ENCODE peak calls at places on chromosome 2, in six cellular contexts. C is spleen, M is DND-41, D is fibroblast of lung, B is right lobe of liver, Z is bronchial epithelial cell. I is an unnamed sample.
A peak's percentile ranks its signal among the peaks of the same experiment; 100 is the strongest.

GRCh38 chr2:14745288-14746076 is 113.0 kb downstream of the LRATD1 start:
- DNase-seq in B (no peak), D (peak; percentile 73), C (no peak), M (no peak), Z (no peak), I (no peak)

GRCh38 chr2:119756837-119757236 is 2.9 kb upstream of the PTPN4 start:
- DNase-seq in C (no peak), M (no peak), B (peak; percentile 91), Z (peak; percentile 89), D (peak; percentile 94), I (peak; percentile 89)

GRCh38 chr2:199810422-199811250 is 40.4 kb downstream of the FTCDNL1 start:
- DNase-seq in D (no peak), C (no peak), M (no peak), B (no peak), Z (no peak), I (no peak)

GRCh38 chr2:72583376-72583775 is 242.5 kb downstream of the EXOC6B start:
- DNase-seq in D (peak; percentile 4), C (no peak), Z (no peak), M (no peak), B (no peak), I (peak; percentile 83)

GRCh38 chr2:205858781-205859478 is 176.6 kb downstream of the NRP2 start:
- DNase-seq in B (no peak), D (peak; percentile 72), C (no peak), Z (no peak), M (no peak), I (peak; percentile 40)

GRCh38 chr2:179348921-179349320 is 84.3 kb upstream of the SESTD1 start:
- DNase-seq in B (no peak), C (no peak), M (no peak), D (no peak), Z (no peak), I (no peak)

GRCh38 chr2:58641001-58641400 is 399.9 kb upstream of the FANCL start:
- DNase-seq in M (no peak), C (no peak), B (no peak), Z (no peak), D (no peak), I (no peak)

GRCh38 chr2:10035633-10036032 is 7.7 kb upstream of the KLF11 start:
- DNase-seq in D (no peak), Z (no peak), C (no peak), B (no peak), M (no peak), I (no peak)

GRCh38 chr2:136117909-136118818 is at the start of gene CXCR4:
- DNase-seq in Z (no peak), B (peak; percentile 78), M (peak; percentile 91), D (peak; percentile 23), C (peak; percentile 98), I (peak; percentile 26)

GRCh38 chr2:13821255-13821880 is 811.1 kb upstream of the LRATD1 start:
- DNase-seq in M (no peak), Z (peak; percentile 86), D (peak; percentile 97), B (no peak), C (no peak), I (peak; percentile 96)

GRCh38 chr2:138432971-138433370 is 68.6 kb upstream of the SPOPL start:
- DNase-seq in Z (peak; percentile 80), D (peak; percentile 51), C (no peak), M (no peak), B (no peak), I (peak; percentile 76)

GRCh38 chr2:41068740-41069139 is 616.9 kb upstream of the SLC8A1 start:
- DNase-seq in M (no peak), Z (peak; percentile 68), C (no peak), D (no peak), B (no peak), I (no peak)

GRCh38 chr2:77519164-77519887 is 2.9 kb downstream of the LRRTM4 start:
- DNase-seq in C (no peak), Z (no peak), M (no peak), D (no peak), B (no peak), I (no peak)

GRCh38 chr2:198700330-198700729 is 757.4 kb downstream of the SATB2 start:
- DNase-seq in C (no peak), D (no peak), M (no peak), Z (no peak), B (no peak), I (no peak)

GRCh38 chr2:98086491-98087446 is at the start of gene VWA3B:
- DNase-seq in M (no peak), C (peak; percentile 93), Z (peak; percentile 54), B (peak; percentile 68), D (peak; percentile 25), I (peak; percentile 54)

GRCh38 chr2:217091531-217091930 is 231.7 kb upstream of the TNP1 start:
- DNase-seq in Z (no peak), B (no peak), C (no peak), D (no peak), M (no peak), I (no peak)

GRCh38 chr2:68030529-68030928 is 32.3 kb downstream of the C1D start:
- DNase-seq in D (no peak), M (no peak), B (no peak), C (no peak), Z (no peak), I (no peak)

GRCh38 chr2:240024766-240025165 is 376 bp downstream of the NDUFA10 start:
- DNase-seq in M (peak; percentile 24), D (no peak), Z (no peak), B (no peak), C (no peak), I (peak; percentile 3)

GRCh38 chr2:84830095-84830494 is 50.8 kb downstream of the TRABD2A start:
- DNase-seq in B (no peak), D (peak; percentile 36), M (no peak), C (peak; percentile 83), Z (peak; percentile 28), I (no peak)
- H3K4me3 ChIP-seq in B (no peak overlapping the region), D (no peak overlapping the region), M (no peak overlapping the region), C (no peak overlapping the region), Z (no peak overlapping the region), I (no peak overlapping the region)

DNA sequence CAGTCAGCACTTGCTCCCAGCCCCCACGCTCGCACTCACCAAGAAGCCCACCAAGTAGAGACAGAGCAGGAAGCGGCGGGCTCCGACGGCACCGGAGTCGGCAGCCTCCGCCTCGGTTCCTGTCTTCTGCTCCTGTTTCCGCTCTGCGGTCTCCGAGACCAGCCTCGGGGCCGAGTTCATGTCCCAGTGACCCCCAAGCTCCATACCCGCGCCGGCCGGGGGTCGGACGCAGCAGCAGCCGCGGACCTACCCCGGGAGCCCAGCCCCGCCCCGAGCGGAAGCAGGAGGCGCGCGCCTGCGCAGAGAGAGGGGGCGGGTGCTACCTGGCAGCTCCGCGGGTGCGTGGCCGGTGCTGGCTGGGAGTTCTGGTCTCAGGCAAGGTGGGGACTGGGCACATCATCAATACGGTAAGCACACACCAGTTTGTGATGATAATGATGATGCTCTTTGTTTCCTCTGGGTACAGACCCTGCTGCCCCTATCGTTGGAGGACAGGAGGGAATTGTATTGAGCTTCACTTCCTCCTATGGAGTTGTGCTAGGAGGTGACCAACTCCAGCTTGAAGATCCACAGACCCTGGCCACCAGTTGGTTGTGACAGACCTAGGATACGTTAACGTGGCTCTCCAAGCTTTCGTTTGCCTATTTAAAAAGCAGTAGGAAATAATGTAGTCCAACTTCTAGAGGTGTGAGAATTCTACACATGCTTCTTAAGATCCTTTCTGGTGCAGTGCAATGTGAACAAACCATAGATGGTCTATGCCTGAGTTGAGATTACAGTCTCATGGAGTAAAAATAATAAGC is 25.0 kb upstream of the TMEM182 start:
- DNase-seq in B (peak; percentile 91), C (peak; percentile 97), M (peak; percentile 82), D (peak; percentile 63), Z (peak; percentile 45), I (peak; percentile 57)
- TF ChIP-seq CTCF in B (no peak), C (no peak), M (peak; percentile 39), D (peak; percentile 29), Z (no peak), I (peak; percentile 29)

DNA sequence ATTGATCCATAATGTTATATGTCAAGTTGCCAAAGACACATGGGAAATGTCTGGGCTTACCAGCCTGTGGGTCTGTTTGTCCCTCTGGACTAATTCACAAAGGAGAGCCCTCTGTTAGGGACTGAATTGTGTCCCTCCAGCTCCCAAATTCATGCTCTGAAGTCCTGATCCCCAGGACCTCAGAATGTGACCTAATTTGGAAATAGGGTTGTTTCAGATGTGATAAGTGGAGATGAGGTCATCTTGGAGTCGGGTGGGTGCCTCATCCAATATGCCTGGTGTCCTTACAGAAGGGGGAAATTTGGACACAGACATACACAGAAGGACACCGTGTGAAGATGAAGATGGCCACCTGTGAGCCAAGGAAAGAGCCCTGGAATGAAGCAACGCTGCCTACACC is 41.4 kb upstream of the ROCK2 start:
- DNase-seq in Z (no peak), M (no peak), C (no peak), D (no peak), B (no peak), I (no peak)
- H3K4me3 ChIP-seq in Z (no peak overlapping the region), M (no peak overlapping the region), C (no peak overlapping the region), D (no peak overlapping the region), B (no peak overlapping the region), I (no peak overlapping the region)

DNA sequence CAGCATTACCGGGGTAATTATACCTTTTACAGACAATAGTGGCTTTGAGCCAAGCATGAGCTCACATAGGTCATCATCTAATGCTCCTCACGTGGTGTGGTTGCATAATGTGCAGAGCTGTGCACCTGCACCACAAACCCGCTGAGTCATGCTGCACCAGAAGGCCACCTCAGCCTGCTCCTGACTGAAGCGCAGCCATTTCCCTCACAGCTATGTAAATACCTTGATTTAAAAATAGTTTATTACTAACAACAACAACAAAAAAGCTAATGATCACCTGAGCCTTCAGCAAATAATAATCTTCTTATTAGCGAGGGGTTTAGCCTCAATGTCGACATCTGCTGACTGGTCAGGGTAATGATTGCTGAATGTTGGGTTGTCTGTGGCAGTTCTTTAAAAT is 238.8 kb downstream of the MBD5 start:
- DNase-seq in C (no peak), Z (peak; percentile 72), D (peak; percentile 44), M (peak; percentile 45), B (no peak), I (peak; percentile 69)
- TF ChIP-seq CTCF in C (no peak), Z (no peak), D (no peak), M (no peak), B (no peak), I (no peak)

GRCh38 chr2:75047907-75048625 is 89.6 kb downstream of the POLE4 start:
- DNase-seq in D (peak; percentile 76), M (no peak), Z (peak; percentile 41), C (no peak), B (no peak), I (peak; percentile 65)
- H3K4me3 ChIP-seq in D (no peak overlapping the region), M (no peak overlapping the region), Z (no peak overlapping the region), C (no peak overlapping the region), B (no peak overlapping the region), I (no peak overlapping the region)

DNA sequence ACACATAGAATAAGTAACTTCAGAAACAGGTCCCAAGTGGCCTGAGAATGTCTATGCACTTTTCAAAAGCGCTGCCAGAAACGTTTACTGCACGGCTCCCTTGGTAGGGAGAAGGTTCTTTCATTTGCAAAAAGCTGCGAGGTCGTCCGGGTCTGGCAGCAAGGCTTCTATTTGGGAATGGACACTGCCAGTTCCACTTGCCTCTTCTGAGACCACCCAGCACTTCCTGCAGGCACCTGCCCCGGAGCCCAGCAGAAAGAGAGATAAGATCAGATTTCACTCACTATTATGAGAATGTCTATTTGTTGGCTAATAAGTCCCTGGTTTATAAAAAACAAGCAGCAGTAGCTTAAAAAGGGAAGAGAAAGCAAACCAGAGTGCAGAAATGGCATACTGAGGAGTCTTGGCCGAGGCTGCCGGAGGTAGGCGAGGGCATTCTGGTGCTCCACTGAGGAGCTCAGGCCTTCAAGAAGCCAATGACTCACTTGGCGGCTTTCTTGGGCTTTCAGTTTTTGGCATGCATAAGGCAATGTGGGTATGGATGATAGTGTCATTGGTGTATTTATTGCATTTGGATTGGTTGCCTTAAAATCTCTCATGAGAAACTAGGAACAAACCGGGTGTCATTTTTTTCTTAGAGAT is 119.4 kb upstream of the ARL5A start:
- DNase-seq in D (peak; percentile 58), C (no peak), M (no peak), B (no peak), Z (peak; percentile 81), I (peak; percentile 8)
- TF ChIP-seq CTCF in D (no peak), C (no peak), M (no peak), B (peak; percentile 2), Z (no peak), I (no peak)

GRCh38 chr2:3376821-3377220 is 797 bp downstream of the EIPR1 start:
- DNase-seq in M (no peak), Z (no peak), D (no peak), B (no peak), C (no peak), I (no peak)
- H3K4me3 ChIP-seq in M (no peak overlapping the region), Z (peak overlapping the region; percentile 100), D (peak overlapping the region; percentile 69), B (peak overlapping the region; percentile 93), C (no peak overlapping the region), I (peak overlapping the region; percentile 79)

I was measured in cardiac fibroblast.